ENCODE peak calls at places on chromosome 17, in nine cellular contexts. Z, B, Y, N, R, S, X, V and P are unnamed samples.

GRCh38 chr17:17468217-17469010 is 8.4 kb upstream of the MED9 start:
- DNase-seq in Z (no peak), B (no peak), Y (no peak), N (no peak), R (no peak), S (no peak), X (no peak), V (no peak), P (no peak)

GRCh38 chr17:73760186-73760758 is 116.0 kb upstream of the SDK2 start:
- DNase-seq in Z (no peak), B (no peak), Y (no peak), N (no peak), R (no peak), S (no peak), X (no peak), V (no peak), P (no peak)

GRCh38 chr17:17129466-17129865 is 76.7 kb downstream of the PLD6 start:
- DNase-seq in Z (no peak), B (no peak), Y (no peak), N (no peak), R (no peak), S (no peak), X (no peak), V (no peak), P (no peak)

GRCh38 chr17:3710951-3711383 is 12.7 kb upstream of the HASPIN start:
- DNase-seq in Z (no peak), B (no peak), Y (no peak), N (no peak), R (no peak), S (peak; percentile 100), X (no peak), V (no peak), P (peak; percentile 53)

GRCh38 chr17:64281962-64282752 is 19.1 kb upstream of the TEX2 start:
- DNase-seq in Z (peak; percentile 88), B (peak; percentile 68), Y (peak; percentile 80), N (peak; percentile 66), R (no peak), S (peak; percentile 17), X (peak; percentile 82), V (peak; percentile 60), P (peak; percentile 45)

GRCh38 chr17:32515677-32516383 is 29.0 kb downstream of the CDK5R1 start:
- DNase-seq in Z (no peak), B (no peak), Y (no peak), N (no peak), R (no peak), S (peak; percentile 89), X (no peak), V (no peak), P (no peak)

GRCh38 chr17:75557075-75557851 is 30.3 kb upstream of the MYO15B start:
- DNase-seq in Z (peak; percentile 94), B (peak; percentile 95), Y (peak; percentile 83), N (peak; percentile 31), R (no peak), S (no peak), X (no peak), V (no peak), P (peak; percentile 81)

GRCh38 chr17:42428141-42428944 is 5.3 kb upstream of the CAVIN1 start:
- DNase-seq in Z (peak; percentile 97), B (peak; percentile 66), Y (peak; percentile 63), N (peak; percentile 52), R (no peak), S (no peak), X (peak; percentile 32), V (peak; percentile 90), P (peak; percentile 57)

GRCh38 chr17:51425793-51426192 is 165.4 kb downstream of the UTP18 start:
- DNase-seq in Z (no peak), B (no peak), Y (no peak), N (no peak), R (no peak), S (no peak), X (no peak), V (no peak), P (no peak)

GRCh38 chr17:51428668-51429486 is 168.5 kb downstream of the UTP18 start:
- DNase-seq in Z (no peak), B (peak; percentile 42), Y (no peak), N (no peak), R (peak; percentile 53), S (no peak), X (no peak), V (no peak), P (no peak)

GRCh38 chr17:51430581-51430980 is 170.2 kb downstream of the UTP18 start:
- DNase-seq in Z (no peak), B (no peak), Y (no peak), N (no peak), R (peak; percentile 31), S (no peak), X (no peak), V (no peak), P (no peak)

GRCh38 chr17:51423421-51424160 is 163.2 kb downstream of the UTP18 start:
- DNase-seq in Z (peak; percentile 75), B (no peak), Y (no peak), N (no peak), R (no peak), S (no peak), X (no peak), V (no peak), P (no peak)

DNA sequence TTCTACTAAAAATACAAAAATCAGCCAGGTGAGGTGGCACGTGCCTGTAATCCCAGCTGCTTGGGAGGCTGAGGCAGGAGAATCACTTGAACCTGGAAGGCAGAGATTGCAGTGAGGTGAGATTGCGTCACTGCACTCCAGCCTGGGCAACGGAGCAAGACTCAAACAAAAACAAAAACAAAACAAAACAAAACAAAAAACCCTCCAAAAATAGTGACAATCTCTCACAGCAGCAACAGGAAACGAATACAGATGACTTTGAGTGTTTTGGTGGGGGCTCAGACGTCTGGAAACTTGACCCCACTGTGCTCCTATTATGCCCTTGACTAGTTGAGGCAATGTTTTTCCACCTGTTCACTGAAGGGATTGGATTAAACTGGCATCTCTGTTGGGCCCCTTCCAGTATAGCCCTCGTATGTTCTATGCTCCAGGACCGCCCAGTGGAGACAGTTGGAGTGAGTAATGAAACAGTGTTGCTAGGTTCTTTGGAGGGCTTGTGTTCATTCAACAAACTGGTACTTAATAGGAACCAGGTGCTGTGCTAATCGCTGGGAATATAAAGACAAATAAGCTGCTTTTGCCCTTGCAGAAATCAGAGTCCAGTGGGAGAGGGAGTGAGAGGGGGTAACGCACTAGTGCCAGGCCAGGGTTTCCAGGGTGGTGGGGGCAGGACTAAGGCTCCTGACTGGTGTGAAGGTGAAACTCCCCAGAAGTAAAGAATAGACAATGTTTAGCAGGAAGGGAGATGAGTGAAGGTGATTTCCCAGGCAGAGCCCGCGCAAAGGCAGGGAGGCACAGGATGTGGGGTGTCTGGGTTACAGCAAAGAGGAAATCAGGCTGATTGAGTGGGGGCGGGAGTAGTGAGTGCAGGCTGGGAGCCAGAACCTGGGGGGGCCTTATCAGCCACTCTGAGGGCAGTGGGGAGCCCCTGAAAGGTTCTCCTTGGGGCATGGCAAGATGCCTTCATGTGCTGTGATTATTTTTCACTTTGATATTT is 167.2 kb downstream of the UTP18 start:
- DNase-seq in Z (no peak), B (no peak), Y (peak; percentile 42), N (no peak), R (peak; percentile 50), S (peak; percentile 26), X (no peak), V (no peak), P (no peak)
- TF ChIP-seq EP300 in Z (no peak), B (no peak), Y (no peak), N (no peak), R (no peak), S (no peak), X (no peak), V (no peak), P (no peak)

DNA sequence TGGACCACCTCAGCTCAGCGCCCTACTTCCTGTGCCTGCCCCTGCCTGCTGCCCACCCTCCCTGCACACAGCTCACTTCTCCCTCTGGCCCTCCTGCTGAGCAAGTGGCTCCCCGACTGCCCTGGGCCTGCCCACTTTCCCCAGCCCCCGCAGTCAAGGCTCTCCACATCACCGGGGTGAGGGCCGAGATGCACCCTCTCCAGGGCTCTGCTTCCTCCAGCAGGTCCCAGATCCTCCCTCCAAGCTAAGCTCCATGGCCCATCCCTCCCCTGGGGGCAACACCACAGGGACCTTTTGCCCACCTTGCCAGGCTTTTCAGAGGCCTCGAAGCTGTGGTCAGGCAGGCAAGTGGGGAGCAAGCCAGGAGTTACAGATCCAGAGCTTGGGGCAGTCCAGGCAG is 820.2 kb downstream of the KCNJ18 start:
- DNase-seq in Z (no peak), B (no peak), Y (no peak), N (no peak), R (peak; percentile 77), S (no peak), X (no peak), V (no peak), P (no peak)
- TF ChIP-seq EP300 in Z (no peak), B (no peak), Y (no peak), N (no peak), R (no peak), S (no peak), X (no peak), V (no peak), P (no peak)

GRCh38 chr17:72588961-72589360 is 468.1 kb downstream of the SOX9 start:
- DNase-seq in Z (peak; percentile 71), B (peak; percentile 84), Y (no peak), N (no peak), R (no peak), S (no peak), X (no peak), V (no peak), P (peak; percentile 83)

GRCh38 chr17:72587773-72588511 is 467.1 kb downstream of the SOX9 start:
- DNase-seq in Z (peak; percentile 54), B (no peak), Y (no peak), N (no peak), R (no peak), S (no peak), X (no peak), V (no peak), P (peak; percentile 49)

GRCh38 chr17:72590382-72590781 is 469.6 kb downstream of the SOX9 start:
- DNase-seq in Z (no peak), B (no peak), Y (no peak), N (no peak), R (no peak), S (no peak), X (no peak), V (no peak), P (no peak)

GRCh38 chr17:72588561-72588960 is 467.7 kb downstream of the SOX9 start:
- DNase-seq in Z (no peak), B (no peak), Y (no peak), N (no peak), R (no peak), S (no peak), X (no peak), V (no peak), P (no peak)

DNA sequence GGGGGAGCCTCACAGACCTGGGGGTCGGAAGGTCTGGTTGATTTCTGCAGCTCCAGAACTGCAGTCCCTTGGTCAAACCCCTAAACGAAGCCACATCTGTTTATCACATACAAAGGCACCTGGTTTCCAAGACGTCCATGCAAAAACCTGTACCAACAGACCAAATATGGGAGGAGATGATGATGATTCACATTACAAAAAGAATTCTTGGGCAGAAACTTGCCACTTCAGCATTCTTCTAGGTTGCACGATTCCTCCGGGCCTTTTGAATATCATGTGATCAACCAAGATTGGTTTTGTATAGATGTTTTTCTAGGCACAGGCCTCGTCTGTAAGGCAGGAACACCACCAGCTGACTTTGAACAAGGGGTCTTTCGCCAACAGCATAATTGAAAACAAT is 466.3 kb downstream of the SOX9 start:
- DNase-seq in Z (no peak), B (no peak), Y (no peak), N (no peak), R (no peak), S (no peak), X (no peak), V (no peak), P (no peak)
- TF ChIP-seq EP300 in Z (no peak), B (no peak), Y (no peak), N (no peak), R (no peak), S (no peak), X (no peak), V (no peak), P (no peak)

GRCh38 chr17:20008242-20009051 is 712 bp upstream of the SPECC1 start:
- DNase-seq in Z (peak; percentile 68), B (no peak), Y (peak; percentile 66), N (peak; percentile 41), R (no peak), S (no peak), X (no peak), V (no peak), P (peak; percentile 28)
- TF ChIP-seq EP300 in Z (no peak), B (no peak), Y (no peak), N (no peak), R (no peak), S (no peak), X (no peak), V (no peak), P (no peak)